ENCODE peak calls at places on chromosome 17, in six cellular contexts. F, G, K, E, O and L are unnamed samples.

GRCh38 chr17:82231312-82231561 is 2.4 kb downstream of the SLC16A3 start:
- DNase-seq in K (no peak), F (no peak), E (no peak), G (no peak), O (no peak), L (no peak)

GRCh38 chr17:47866941-47867340 is 16.0 kb upstream of the SP6 start:
- DNase-seq in G (peak), K (no peak), F (no peak), E (no peak), O (no peak), L (no peak)

GRCh38 chr17:67528751-67529436 is 151.8 kb downstream of the PITPNC1 start:
- DNase-seq in O (no peak), F (peak), E (peak), G (peak), K (peak), L (peak)

GRCh38 chr17:13825526-13826040 is 223.9 kb upstream of the HS3ST3A1 start:
- DNase-seq in O (no peak), G (no peak), E (no peak), K (no peak), F (no peak), L (no peak)

GRCh38 chr17:7806592-7806991 is 27.4 kb upstream of the KDM6B start:
- DNase-seq in O (no peak), F (no peak), G (no peak), E (no peak), K (no peak), L (no peak)

GRCh38 chr17:28646039-28646754 is 1.2 kb upstream of the BLTP2 start:
- DNase-seq in E (no peak), K (no peak), F (no peak), G (no peak), O (no peak), L (no peak)

GRCh38 chr17:14198013-14198412 is 38.6 kb downstream of the CDRT15 start:
- DNase-seq in K (no peak), G (no peak), O (no peak), E (peak), F (no peak), L (no peak)

GRCh38 chr17:45364531-45365390 is 47.9 kb upstream of the MAP3K14 start:
- DNase-seq in F (peak), G (peak), E (no peak), O (no peak), K (no peak), L (no peak)

GRCh38 chr17:36829676-36830075 is 107.6 kb upstream of the LHX1 start:
- DNase-seq in G (no peak), E (no peak), F (no peak), O (no peak), K (no peak), L (no peak)

GRCh38 chr17:19978206-19978802 is 676 bp upstream of the AKAP10 start:
- DNase-seq in E (no peak), G (no peak), O (no peak), K (no peak), F (no peak), L (no peak)

GRCh38 chr17:55818451-55819375 is 67.9 kb downstream of the PCTP start:
- DNase-seq in F (no peak), G (no peak), O (no peak), K (no peak), E (no peak), L (no peak)

GRCh38 chr17:35698800-35699199 is 32.6 kb upstream of the RASL10B start:
- DNase-seq in F (no peak), G (no peak), E (no peak), O (no peak), K (no peak), L (no peak)

GRCh38 chr17:71423871-71424546 is 696.8 kb upstream of the SOX9 start:
- DNase-seq in E (no peak), K (peak), G (peak), F (no peak), O (no peak), L (no peak)

GRCh38 chr17:731943-732787 is at the start of gene TLCD3A:
- DNase-seq in K (no peak), F (peak), O (no peak), G (peak), E (peak), L (no peak)

GRCh38 chr17:66975188-66975587 is 10.7 kb downstream of the CACNG4 start:
- DNase-seq in F (no peak), E (no peak), O (no peak), G (no peak), K (no peak), L (no peak)

GRCh38 chr17:41177727-41178271 is at the start of gene KRTAP4-2:
- DNase-seq in G (no peak), F (no peak), O (no peak), K (no peak), E (no peak), L (no peak)

GRCh38 chr17:57077000-57077399 is 8.0 kb upstream of the AKAP1 start:
- DNase-seq in K (no peak), G (no peak), E (no peak), F (no peak), O (no peak), L (no peak)

GRCh38 chr17:21177401-21177800 is 36.6 kb downstream of the TMEM11 start:
- DNase-seq in K (no peak), E (no peak), F (peak), G (no peak), O (no peak), L (no peak)

GRCh38 chr17:16888413-16889087 is 83.4 kb downstream of the TNFRSF13B start:
- DNase-seq in O (no peak), K (no peak), G (no peak), F (peak), E (no peak), L (peak)

GRCh38 chr17:78137392-78138203 is 7.0 kb downstream of the TMC8 start:
- DNase-seq in E (no peak), K (no peak), F (no peak), G (no peak), O (no peak), L (no peak)

GRCh38 chr17:60641126-60641525 is 36.5 kb upstream of the BCAS3 start:
- DNase-seq in O (no peak), E (no peak), F (no peak), K (no peak), G (no peak), L (no peak)

GRCh38 chr17:35683588-35683987 is 47.9 kb upstream of the RASL10B start:
- DNase-seq in K (no peak), G (no peak), F (no peak), O (no peak), E (no peak), L (no peak)

GRCh38 chr17:38674013-38674748 is 576 bp downstream of the EPOP start:
- DNase-seq in O (no peak), E (no peak), G (no peak), F (no peak), K (no peak), L (no peak)

GRCh38 chr17:45129940-45130639 is 2.2 kb downstream of the PLCD3 start:
- DNase-seq in E (no peak), K (no peak), F (peak), O (no peak), G (no peak), L (no peak)

GRCh38 chr17:65790241-65790640 is 228.8 kb upstream of the AXIN2 start:
- DNase-seq in G (no peak), O (no peak), E (no peak), F (no peak), K (no peak), L (no peak)

GRCh38 chr17:36197389-36197708 is 791 bp upstream of the CCL3L1 start:
- DNase-seq in E (peak), G (no peak), F (no peak), O (no peak), K (no peak), L (no peak)

GRCh38 chr17:81481011-81481799 is 31.4 kb downstream of the ACTG1 start:
- DNase-seq in F (peak), E (peak), K (no peak), G (peak), O (peak), L (peak)

GRCh38 chr17:10785295-10785694 is 18.6 kb downstream of the TMEM238L start:
- DNase-seq in K (no peak), E (no peak), G (no peak), F (no peak), O (no peak), L (no peak)

GRCh38 chr17:44108440-44109311 is 14.8 kb downstream of the HDAC5 start:
- DNase-seq in F (peak), O (peak), E (peak), K (no peak), G (peak), L (peak)

GRCh38 chr17:45649796-45650195 is 134.3 kb upstream of the CRHR1 start:
- DNase-seq in E (no peak), F (no peak), K (no peak), G (no peak), O (no peak), L (no peak)

GRCh38 chr17:77675816-77676799 is 282.4 kb upstream of the TNRC6C start:
- DNase-seq in O (no peak), F (no peak), G (peak), K (no peak), E (no peak), L (no peak)

GRCh38 chr17:61468263-61468907 is 16.2 kb downstream of the TBX4 start:
- DNase-seq in F (no peak), G (no peak), K (no peak), E (no peak), O (no peak), L (no peak)

GRCh38 chr17:77690271-77691161 is 268.0 kb upstream of the TNRC6C start:
- DNase-seq in O (peak), G (no peak), K (no peak), E (peak), F (peak), L (no peak)

GRCh38 chr17:79966681-79967080 is 69.0 kb downstream of the TBC1D16 start:
- DNase-seq in O (no peak), E (no peak), G (peak), F (no peak), K (no peak), L (no peak)

DNA sequence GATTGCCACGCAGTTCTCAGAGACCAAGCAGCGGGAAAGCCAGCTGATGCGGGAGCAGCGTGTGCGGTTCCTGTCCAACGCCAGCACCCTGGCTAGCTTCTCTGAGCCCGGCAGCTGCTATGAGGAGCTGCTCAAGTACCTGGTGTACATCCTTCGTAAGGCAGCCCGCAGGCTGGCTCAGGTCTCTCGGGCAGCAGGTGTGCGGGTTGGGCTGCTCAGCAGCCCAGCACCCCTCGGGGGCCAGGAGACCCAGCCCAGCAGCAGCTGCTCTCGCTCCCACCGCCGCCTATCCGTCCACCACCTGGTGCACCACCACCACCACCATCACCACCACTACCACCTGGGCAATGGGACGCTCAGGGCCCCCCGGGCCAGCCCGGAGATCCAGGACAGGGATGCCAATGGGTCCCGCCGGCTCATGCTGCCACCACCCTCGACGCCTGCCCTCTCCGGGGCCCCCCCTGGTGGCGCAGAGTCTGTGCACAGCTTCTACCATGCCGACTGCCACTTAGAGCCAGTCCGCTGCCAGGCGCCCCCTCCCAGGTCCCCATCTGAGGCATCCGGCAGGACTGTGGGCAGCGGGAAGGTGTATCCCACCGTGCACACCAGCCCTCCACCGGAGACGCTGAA is 15.2 kb downstream of the CACNA1G start:
- DNase-seq in G (no peak), O (no peak), F (no peak), K (no peak), E (no peak), L (no peak)
- TF ChIP-seq CTCF in G (no peak), O (no peak), F (no peak), K (peak), E (no peak), L (no peak)

DNA sequence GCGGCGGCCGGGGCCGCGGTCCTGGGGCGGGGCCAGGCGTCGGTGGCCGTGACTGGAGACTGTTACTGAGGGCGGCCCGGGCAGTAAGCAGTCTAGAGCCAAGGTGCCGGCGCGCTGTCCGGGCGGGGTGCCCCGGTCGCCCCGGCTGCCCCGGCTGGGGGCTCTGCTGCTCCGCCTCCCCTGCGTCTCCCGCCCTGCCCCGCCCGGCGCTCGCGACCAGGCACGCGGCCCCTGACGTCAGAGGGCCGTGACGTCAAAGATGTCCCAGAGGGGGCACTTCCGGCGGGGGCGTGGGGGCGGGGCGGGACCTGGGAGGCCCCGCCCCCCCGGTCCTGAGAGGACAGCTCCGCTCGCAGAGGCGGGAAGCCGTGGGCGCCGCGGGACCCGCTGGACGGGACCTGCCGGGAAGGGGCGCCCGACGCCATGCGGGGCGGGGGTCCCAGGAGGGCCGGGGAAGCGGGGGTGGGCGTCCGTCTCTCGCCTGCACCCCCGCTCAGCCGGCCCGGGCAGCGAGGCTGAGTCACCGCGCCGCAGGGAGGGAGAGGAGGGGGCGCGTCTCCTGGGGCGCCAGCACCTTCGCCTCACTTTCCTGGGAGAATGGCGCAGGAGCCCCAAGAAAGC is 4.5 kb upstream of the HIC1 start:
- DNase-seq in O (peak), G (peak), E (no peak), F (no peak), K (peak), L (peak)
- H3K4me3 ChIP-seq in O (peak), G (peak), E (peak), F (peak), K (peak), L (peak)

GRCh38 chr17:6779411-6779810 is 3.4 kb downstream of the FBXO39 start:
- DNase-seq in G (no peak), F (no peak), K (no peak), E (no peak), O (no peak), L (no peak)

GRCh38 chr17:6780886-6781285 is 4.9 kb downstream of the FBXO39 start:
- DNase-seq in F (no peak), K (no peak), G (peak), O (no peak), E (no peak), L (no peak)

GRCh38 chr17:6772016-6772415 is 4.0 kb upstream of the FBXO39 start:
- DNase-seq in F (no peak), K (no peak), O (no peak), E (no peak), G (no peak), L (no peak)

GRCh38 chr17:6780001-6780400 is 4.0 kb downstream of the FBXO39 start:
- DNase-seq in O (no peak), K (no peak), G (no peak), F (no peak), E (no peak), L (no peak)

GRCh38 chr17:6775871-6776405 is at the start of gene FBXO39:
- DNase-seq in E (no peak), G (peak), O (no peak), F (no peak), K (no peak), L (no peak)
- H3K27ac ChIP-seq in E (no peak), G (no peak), O (no peak), F (no peak), K (no peak), L (no peak)

GRCh38 chr17:52158450-52159042 is at the start of gene CA10:
- DNase-seq in E (no peak), G (no peak), O (no peak), F (no peak), K (no peak), L (no peak)
- TF ChIP-seq CTCF in E (no peak), G (no peak), O (no peak), F (no peak), K (no peak), L (no peak)

GRCh38 chr17:75512946-75513666 is 2.2 kb downstream of the CASKIN2 start:
- DNase-seq in E (no peak), O (no peak), F (no peak), K (no peak), G (no peak), L (no peak)

GRCh38 chr17:75514299-75515228 is 773 bp downstream of the CASKIN2 start:
- DNase-seq in G (no peak), F (no peak), K (no peak), O (peak), E (no peak), L (no peak)

GRCh38 chr17:75511610-75512575 is 3.4 kb downstream of the CASKIN2 start:
- DNase-seq in G (peak), F (no peak), E (peak), K (no peak), O (no peak), L (no peak)

GRCh38 chr17:75515229-75515522 is 161 bp downstream of the CASKIN2 start:
- DNase-seq in K (no peak), F (no peak), E (no peak), G (no peak), O (no peak), L (no peak)

GRCh38 chr17:75513667-75514052 is 1.7 kb downstream of the CASKIN2 start:
- DNase-seq in G (no peak), F (no peak), E (no peak), K (no peak), O (no peak), L (no peak)
- H3K4me3 ChIP-seq in G (no peak), F (peak), E (peak), K (no peak), O (peak), L (peak)

GRCh38 chr17:3004925-3005324 is 58.5 kb downstream of the OR1D5 start:
- DNase-seq in E (no peak), F (no peak), K (no peak), O (peak), G (no peak), L (peak)

GRCh38 chr17:3004150-3004801 is 59.1 kb downstream of the OR1D5 start:
- DNase-seq in K (peak), O (peak), E (peak), F (peak), G (peak), L (peak)

GRCh38 chr17:3006801-3007200 is 56.6 kb downstream of the OR1D5 start:
- DNase-seq in K (no peak), F (no peak), G (no peak), E (no peak), O (no peak), L (no peak)

GRCh38 chr17:3007651-3008121 is 55.7 kb downstream of the OR1D5 start:
- DNase-seq in O (no peak), F (no peak), G (no peak), K (no peak), E (no peak), L (no peak)

GRCh38 chr17:3005696-3006095 is 57.7 kb downstream of the OR1D5 start:
- DNase-seq in O (no peak), E (no peak), F (no peak), K (no peak), G (no peak), L (no peak)
- H3K27ac ChIP-seq in O (no peak), E (no peak), F (no peak), K (no peak), G (no peak), L (no peak)

DNA sequence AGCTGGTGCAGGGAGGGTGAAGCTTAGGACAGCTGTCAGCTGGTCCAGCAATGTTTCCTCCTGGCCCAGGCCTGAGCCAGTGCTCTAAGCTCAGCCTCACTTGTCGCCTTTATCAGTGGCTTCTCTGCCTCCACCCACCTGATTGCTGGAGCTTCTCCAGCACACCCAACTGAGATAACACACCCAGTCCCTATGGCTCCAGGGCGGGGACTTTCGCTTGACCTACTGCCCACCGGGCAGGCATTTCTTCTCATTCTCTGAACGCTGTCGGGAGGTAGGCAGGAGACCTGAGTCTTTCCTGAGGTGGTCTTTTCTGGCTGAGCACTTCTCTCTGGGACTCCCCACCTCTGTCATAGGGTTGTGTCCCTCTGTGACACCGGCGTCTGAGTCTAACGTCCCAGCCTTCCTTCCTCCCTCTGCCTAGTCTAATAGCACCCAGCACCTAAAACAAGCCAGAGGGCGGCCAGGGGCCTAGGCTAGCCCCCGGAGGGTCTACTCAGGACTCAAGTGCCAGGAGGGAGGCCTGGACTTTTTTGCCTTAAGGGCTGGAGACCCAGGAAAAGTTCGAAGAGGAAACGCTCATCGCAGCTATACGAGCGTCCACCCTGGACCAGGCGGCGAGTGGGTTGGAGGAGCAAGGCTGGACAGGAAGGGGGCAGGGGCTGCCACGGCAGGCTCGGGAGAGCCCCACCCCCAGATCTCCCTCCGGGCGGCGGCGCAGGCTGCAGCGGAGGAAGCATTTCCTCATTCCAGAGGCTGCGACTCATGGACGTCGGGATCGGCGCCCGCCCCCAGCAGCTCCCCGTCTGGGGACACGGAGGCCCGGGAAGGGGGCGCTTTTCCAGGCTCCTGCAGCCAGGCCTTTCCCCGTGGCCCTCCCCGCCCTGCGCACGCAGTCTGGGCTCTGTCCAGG is 756 bp downstream of the TAX1BP3 start:
- DNase-seq in F (peak), K (no peak), G (peak), O (peak), E (peak), L (peak)
- TF ChIP-seq CTCF in F (no peak), K (no peak), G (no peak), O (no peak), E (no peak), L (no peak)